ENCODE peak calls at places on chromosomes 12 and 14, in eight cellular contexts. One of them, this sample, is unnamed.
A peak's percentile ranks its signal among the peaks of the same experiment; 100 is the strongest.

GRCh38 chr12:6925239-6925542 is 2.6 kb upstream of the ATN1 start:
- DNase-seq in IMR-90: no peak
- DNase-seq in astrocyte: no peak
- DNase-seq in kidney: no peak
- DNase-seq in fibroblast of lung: no peak
- DNase-seq in GM12878: no peak
- DNase-seq in BE2C: no peak
- DNase-seq in transverse colon: no peak
- DNase-seq in this sample: no peak

GRCh38 chr14:95551435-95551834 is 16.6 kb downstream of the GLRX5 start:
- DNase-seq in IMR-90: no peak
- DNase-seq in astrocyte: no peak
- DNase-seq in kidney: no peak
- DNase-seq in fibroblast of lung: no peak
- DNase-seq in GM12878: no peak
- DNase-seq in BE2C: no peak
- DNase-seq in transverse colon: no peak
- DNase-seq in this sample: no peak

GRCh38 chr14:24613241-24613640 is 3.8 kb upstream of the GZMH start:
- DNase-seq in IMR-90: no peak
- DNase-seq in astrocyte: no peak
- DNase-seq in kidney: no peak
- DNase-seq in fibroblast of lung: no peak
- DNase-seq in GM12878: no peak
- DNase-seq in BE2C: no peak
- DNase-seq in transverse colon: no peak
- DNase-seq in this sample: no peak

GRCh38 chr14:76446486-76446885 is 70.5 kb downstream of the ESRRB start:
- DNase-seq in IMR-90: no peak
- DNase-seq in astrocyte: no peak
- DNase-seq in kidney: no peak
- DNase-seq in fibroblast of lung: no peak
- DNase-seq in GM12878: no peak
- DNase-seq in BE2C: no peak
- DNase-seq in transverse colon: no peak
- DNase-seq in this sample: no peak

GRCh38 chr14:50051106-50051505 is 65.3 kb downstream of the VCPKMT start:
- DNase-seq in IMR-90: no peak
- DNase-seq in astrocyte: no peak
- DNase-seq in kidney: peak; percentile 41
- DNase-seq in fibroblast of lung: no peak
- DNase-seq in GM12878: no peak
- DNase-seq in BE2C: no peak
- DNase-seq in transverse colon: no peak
- DNase-seq in this sample: no peak

GRCh38 chr12:121789233-121789781 is 4.2 kb downstream of the RHOF start:
- DNase-seq in IMR-90: no peak
- DNase-seq in astrocyte: no peak
- DNase-seq in kidney: peak; percentile 81
- DNase-seq in fibroblast of lung: no peak
- DNase-seq in GM12878: no peak
- DNase-seq in BE2C: peak; percentile 17
- DNase-seq in transverse colon: peak; percentile 59
- DNase-seq in this sample: no peak

GRCh38 chr12:52847335-52848102 is 1.3 kb downstream of the KRT78 start:
- DNase-seq in IMR-90: no peak
- DNase-seq in astrocyte: peak; percentile 60
- DNase-seq in kidney: peak; percentile 53
- DNase-seq in fibroblast of lung: no peak
- DNase-seq in GM12878: no peak
- DNase-seq in BE2C: no peak
- DNase-seq in transverse colon: no peak
- DNase-seq in this sample: no peak

GRCh38 chr12:130017571-130018449 is 114.0 kb upstream of the TMEM132D start:
- DNase-seq in IMR-90: no peak
- DNase-seq in astrocyte: no peak
- DNase-seq in kidney: no peak
- DNase-seq in fibroblast of lung: no peak
- DNase-seq in GM12878: no peak
- DNase-seq in BE2C: no peak
- DNase-seq in transverse colon: no peak
- DNase-seq in this sample: no peak

GRCh38 chr12:100207311-100207710 is 6.7 kb downstream of the ACTR6 start:
- DNase-seq in IMR-90: no peak
- DNase-seq in astrocyte: no peak
- DNase-seq in kidney: no peak
- DNase-seq in fibroblast of lung: no peak
- DNase-seq in GM12878: no peak
- DNase-seq in BE2C: no peak
- DNase-seq in transverse colon: no peak
- DNase-seq in this sample: no peak

GRCh38 chr14:57574617-57575288 is 81.1 kb upstream of the CCDC198 start:
- DNase-seq in IMR-90: no peak
- DNase-seq in astrocyte: no peak
- DNase-seq in kidney: no peak
- DNase-seq in fibroblast of lung: no peak
- DNase-seq in GM12878: no peak
- DNase-seq in BE2C: no peak
- DNase-seq in transverse colon: no peak
- DNase-seq in this sample: peak; percentile 47
- TF ChIP-seq CTCF in IMR-90: no peak
- TF ChIP-seq CTCF in astrocyte: no peak
- TF ChIP-seq CTCF in kidney: peak; percentile 54
- TF ChIP-seq CTCF in fibroblast of lung: no peak
- TF ChIP-seq CTCF in GM12878: peak; percentile 37
- TF ChIP-seq CTCF in BE2C: peak; percentile 6
- TF ChIP-seq CTCF in transverse colon: no peak
- TF ChIP-seq CTCF in this sample: peak; percentile 66

GRCh38 chr12:125167658-125168057 is 102.4 kb downstream of the AACS start:
- DNase-seq in IMR-90: no peak
- DNase-seq in astrocyte: no peak
- DNase-seq in kidney: no peak
- DNase-seq in fibroblast of lung: no peak
- DNase-seq in GM12878: no peak
- DNase-seq in BE2C: no peak
- DNase-seq in transverse colon: no peak
- DNase-seq in this sample: no peak
- H3K36me3 ChIP-seq in IMR-90: no peaks in the 10 kb centered on the region
- H3K36me3 ChIP-seq in astrocyte: no peaks in the 10 kb centered on the region
- H3K36me3 ChIP-seq in kidney: no peaks in the 10 kb centered on the region
- H3K36me3 ChIP-seq in fibroblast of lung: no peaks in the 10 kb centered on the region
- H3K36me3 ChIP-seq in GM12878: no peaks in the 10 kb centered on the region
- H3K36me3 ChIP-seq in BE2C: no peaks in the 10 kb centered on the region
- H3K36me3 ChIP-seq in transverse colon: no peaks in the 10 kb centered on the region
- H3K36me3 ChIP-seq in this sample: no peaks in the 10 kb centered on the region

GRCh38 chr12:13603951-13604350 is 377.5 kb downstream of the GRIN2B start:
- DNase-seq in IMR-90: no peak
- DNase-seq in astrocyte: no peak
- DNase-seq in kidney: no peak
- DNase-seq in fibroblast of lung: no peak
- DNase-seq in GM12878: no peak
- DNase-seq in BE2C: no peak
- DNase-seq in transverse colon: no peak
- DNase-seq in this sample: no peak
- TF ChIP-seq CTCF in IMR-90: no peak
- TF ChIP-seq CTCF in astrocyte: no peak
- TF ChIP-seq CTCF in kidney: no peak
- TF ChIP-seq CTCF in fibroblast of lung: no peak
- TF ChIP-seq CTCF in GM12878: no peak
- TF ChIP-seq CTCF in BE2C: no peak
- TF ChIP-seq CTCF in transverse colon: no peak
- TF ChIP-seq CTCF in this sample: no peak

GRCh38 chr14:101029668-101030290 is 126.3 kb upstream of the RTL1 start:
- DNase-seq in IMR-90: no peak
- DNase-seq in astrocyte: no peak
- DNase-seq in kidney: peak; percentile 43
- DNase-seq in fibroblast of lung: no peak
- DNase-seq in GM12878: no peak
- DNase-seq in BE2C: no peak
- DNase-seq in transverse colon: no peak
- DNase-seq in this sample: peak; percentile 10

GRCh38 chr14:101031721-101032120 is 128.2 kb upstream of the RTL1 start:
- DNase-seq in IMR-90: no peak
- DNase-seq in astrocyte: no peak
- DNase-seq in kidney: peak; percentile 35
- DNase-seq in fibroblast of lung: no peak
- DNase-seq in GM12878: no peak
- DNase-seq in BE2C: peak; percentile 1
- DNase-seq in transverse colon: no peak
- DNase-seq in this sample: no peak

GRCh38 chr14:101031186-101031585 is 127.7 kb upstream of the RTL1 start:
- DNase-seq in IMR-90: no peak
- DNase-seq in astrocyte: no peak
- DNase-seq in kidney: peak; percentile 36
- DNase-seq in fibroblast of lung: no peak
- DNase-seq in GM12878: no peak
- DNase-seq in BE2C: no peak
- DNase-seq in transverse colon: no peak
- DNase-seq in this sample: peak; percentile 30

GRCh38 chr14:101028971-101029667 is 125.6 kb upstream of the RTL1 start:
- DNase-seq in IMR-90: no peak
- DNase-seq in astrocyte: no peak
- DNase-seq in kidney: peak; percentile 13
- DNase-seq in fibroblast of lung: no peak
- DNase-seq in GM12878: no peak
- DNase-seq in BE2C: no peak
- DNase-seq in transverse colon: no peak
- DNase-seq in this sample: peak; percentile 15

GRCh38 chr14:101030586-101030985 is 127.1 kb upstream of the RTL1 start:
- DNase-seq in IMR-90: no peak
- DNase-seq in astrocyte: no peak
- DNase-seq in kidney: peak; percentile 25
- DNase-seq in fibroblast of lung: no peak
- DNase-seq in GM12878: no peak
- DNase-seq in BE2C: no peak
- DNase-seq in transverse colon: no peak
- DNase-seq in this sample: no peak
- H3K36me3 ChIP-seq in IMR-90: peaks cover 83% of the 10 kb centered on the region
- H3K36me3 ChIP-seq in astrocyte: peaks cover 33% of the 10 kb centered on the region
- H3K36me3 ChIP-seq in kidney: no peaks in the 10 kb centered on the region
- H3K36me3 ChIP-seq in fibroblast of lung: peaks cover 10% of the 10 kb centered on the region
- H3K36me3 ChIP-seq in GM12878: no peaks in the 10 kb centered on the region
- H3K36me3 ChIP-seq in BE2C: peaks cover 97% of the 10 kb centered on the region
- H3K36me3 ChIP-seq in transverse colon: no peaks in the 10 kb centered on the region
- H3K36me3 ChIP-seq in this sample: no peaks in the 10 kb centered on the region

GRCh38 chr14:68408680-68409079 is 384.2 kb downstream of the ZFP36L1 start:
- DNase-seq in IMR-90: peak; percentile 48
- DNase-seq in astrocyte: no peak
- DNase-seq in kidney: no peak
- DNase-seq in fibroblast of lung: peak; percentile 44
- DNase-seq in GM12878: no peak
- DNase-seq in BE2C: no peak
- DNase-seq in transverse colon: no peak
- DNase-seq in this sample: no peak
- TF ChIP-seq CTCF in IMR-90: peak; percentile 33
- TF ChIP-seq CTCF in astrocyte: no peak
- TF ChIP-seq CTCF in kidney: no peak
- TF ChIP-seq CTCF in fibroblast of lung: no peak
- TF ChIP-seq CTCF in GM12878: peak; percentile 54
- TF ChIP-seq CTCF in BE2C: no peak
- TF ChIP-seq CTCF in transverse colon: no peak
- TF ChIP-seq CTCF in this sample: no peak

GRCh38 chr12:120696599-120696998 is 9.7 kb downstream of the MLEC start:
- DNase-seq in IMR-90: no peak
- DNase-seq in astrocyte: no peak
- DNase-seq in kidney: no peak
- DNase-seq in fibroblast of lung: no peak
- DNase-seq in GM12878: no peak
- DNase-seq in BE2C: no peak
- DNase-seq in transverse colon: no peak
- DNase-seq in this sample: no peak

GRCh38 chr12:120700863-120701262 is 9.4 kb upstream of the UNC119B start:
- DNase-seq in IMR-90: no peak
- DNase-seq in astrocyte: no peak
- DNase-seq in kidney: no peak
- DNase-seq in fibroblast of lung: no peak
- DNase-seq in GM12878: no peak
- DNase-seq in BE2C: no peak
- DNase-seq in transverse colon: no peak
- DNase-seq in this sample: no peak

GRCh38 chr12:120697344-120697743 is 10.4 kb downstream of the MLEC start:
- DNase-seq in IMR-90: no peak
- DNase-seq in astrocyte: no peak
- DNase-seq in kidney: no peak
- DNase-seq in fibroblast of lung: no peak
- DNase-seq in GM12878: no peak
- DNase-seq in BE2C: no peak
- DNase-seq in transverse colon: no peak
- DNase-seq in this sample: no peak

GRCh38 chr12:120699553-120699952 is 10.7 kb upstream of the UNC119B start:
- DNase-seq in IMR-90: no peak
- DNase-seq in astrocyte: no peak
- DNase-seq in kidney: no peak
- DNase-seq in fibroblast of lung: no peak
- DNase-seq in GM12878: no peak
- DNase-seq in BE2C: no peak
- DNase-seq in transverse colon: no peak
- DNase-seq in this sample: no peak

GRCh38 chr12:120698677-120699076 is 11.6 kb upstream of the UNC119B start:
- DNase-seq in IMR-90: no peak
- DNase-seq in astrocyte: no peak
- DNase-seq in kidney: no peak
- DNase-seq in fibroblast of lung: no peak
- DNase-seq in GM12878: no peak
- DNase-seq in BE2C: no peak
- DNase-seq in transverse colon: no peak
- DNase-seq in this sample: no peak
- H3K36me3 ChIP-seq in IMR-90: peaks cover 65% of the 10 kb centered on the region
- H3K36me3 ChIP-seq in astrocyte: peaks cover 50% of the 10 kb centered on the region
- H3K36me3 ChIP-seq in kidney: peaks cover 41% of the 10 kb centered on the region
- H3K36me3 ChIP-seq in fibroblast of lung: peaks cover 20% of the 10 kb centered on the region
- H3K36me3 ChIP-seq in GM12878: peaks cover 38% of the 10 kb centered on the region
- H3K36me3 ChIP-seq in BE2C: peaks cover 90% of the 10 kb centered on the region
- H3K36me3 ChIP-seq in transverse colon: no peaks in the 10 kb centered on the region
- H3K36me3 ChIP-seq in this sample: peaks cover 17% of the 10 kb centered on the region

DNA sequence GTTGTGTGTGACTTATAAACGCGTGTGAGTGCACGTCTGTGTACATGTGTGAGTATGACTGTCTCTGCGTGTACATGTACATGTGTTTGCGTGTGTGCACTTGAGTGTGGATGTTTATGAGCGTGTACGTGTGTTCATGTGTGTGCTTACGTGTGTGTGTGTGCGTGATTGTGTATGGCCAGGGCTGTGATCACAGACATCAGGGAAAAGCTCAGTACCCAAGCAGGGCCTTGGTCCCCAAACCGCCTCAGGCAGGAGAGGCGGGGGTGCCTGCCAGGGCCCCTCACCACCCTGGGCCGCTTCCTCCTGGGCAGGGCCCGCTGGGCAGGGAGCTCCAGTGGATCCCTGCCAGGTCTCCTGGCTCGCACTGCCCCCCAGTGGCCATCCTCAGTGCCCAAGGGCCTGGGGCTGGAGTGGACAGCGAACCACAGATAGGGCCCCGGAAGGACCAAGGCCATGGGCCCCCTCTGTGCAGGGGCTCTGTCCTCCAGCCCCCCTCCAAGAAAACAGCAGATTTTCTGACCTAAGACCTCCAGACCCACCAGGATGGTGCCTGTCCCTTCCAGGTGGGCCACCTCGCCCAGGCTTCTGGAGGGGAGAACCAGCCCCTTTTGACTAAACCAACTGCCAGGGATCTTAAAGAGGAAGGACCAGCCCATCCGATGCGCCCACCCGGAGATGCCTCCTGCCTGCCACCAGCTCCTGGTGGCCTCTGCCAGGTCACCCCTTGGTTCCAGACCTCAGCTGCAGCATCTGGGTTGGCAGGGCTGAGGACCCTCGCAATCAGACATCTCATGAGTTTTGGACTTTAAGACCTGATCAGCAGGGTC is 326.0 kb upstream of the DIO3 start:
- DNase-seq in IMR-90: peak; percentile 32
- DNase-seq in astrocyte: peak; percentile 16
- DNase-seq in kidney: peak; percentile 80
- DNase-seq in fibroblast of lung: peak; percentile 41
- DNase-seq in GM12878: no peak
- DNase-seq in BE2C: peak; percentile 90
- DNase-seq in transverse colon: peak; percentile 65
- DNase-seq in this sample: peak; percentile 78
- TF ChIP-seq CTCF in IMR-90: peak; percentile 73
- TF ChIP-seq CTCF in astrocyte: peak; percentile 55
- TF ChIP-seq CTCF in kidney: peak; percentile 68
- TF ChIP-seq CTCF in fibroblast of lung: peak; percentile 69
- TF ChIP-seq CTCF in GM12878: peak; percentile 46
- TF ChIP-seq CTCF in BE2C: peak; percentile 88
- TF ChIP-seq CTCF in transverse colon: peak; percentile 78
- TF ChIP-seq CTCF in this sample: peak; percentile 82

This sample was measured in right lobe of liver.